ENCODE peak calls at places on chromosomes 1 and 21, in nine cellular contexts. One of them, this sample, is unnamed.

GRCh38 chr1:43804569-43804968 is 97.2 kb downstream of the ST3GAL3 start:
- DNase-seq in Ammon's horn: no peak
- DNase-seq in WTC11: no peak
- DNase-seq in astrocyte of the spinal cord: no peak
- DNase-seq in kidney: no peak
- DNase-seq in GM13976: no peak
- DNase-seq in foreskin melanocyte: no peak
- DNase-seq in iPS DF 6.9: no peak
- DNase-seq in progenitor cell of endocrine pancreas: no peak
- DNase-seq in this sample: no peak

GRCh38 chr1:103529746-103530145 is 4.2 kb downstream of the RNPC3 start:
- DNase-seq in WTC11: peak
- DNase-seq in progenitor cell of endocrine pancreas: no peak
- DNase-seq in Ammon's horn: no peak
- DNase-seq in foreskin melanocyte: no peak
- DNase-seq in iPS DF 6.9: no peak
- DNase-seq in astrocyte of the spinal cord: peak
- DNase-seq in GM13976: no peak
- DNase-seq in kidney: peak
- DNase-seq in this sample: no peak

GRCh38 chr1:198472123-198472522 is 68.4 kb downstream of the ATP6V1G3 start:
- DNase-seq in Ammon's horn: no peak
- DNase-seq in WTC11: peak
- DNase-seq in foreskin melanocyte: no peak
- DNase-seq in progenitor cell of endocrine pancreas: no peak
- DNase-seq in GM13976: no peak
- DNase-seq in iPS DF 6.9: no peak
- DNase-seq in kidney: no peak
- DNase-seq in astrocyte of the spinal cord: no peak
- DNase-seq in this sample: no peak

GRCh38 chr1:24767351-24767750 is 22.1 kb downstream of the CLIC4 start:
- DNase-seq in WTC11: no peak
- DNase-seq in GM13976: no peak
- DNase-seq in astrocyte of the spinal cord: no peak
- DNase-seq in foreskin melanocyte: no peak
- DNase-seq in iPS DF 6.9: no peak
- DNase-seq in Ammon's horn: no peak
- DNase-seq in kidney: no peak
- DNase-seq in progenitor cell of endocrine pancreas: no peak
- DNase-seq in this sample: no peak

GRCh38 chr1:38454236-38454635 is 405.3 kb downstream of the RRAGC start:
- DNase-seq in kidney: no peak
- DNase-seq in iPS DF 6.9: no peak
- DNase-seq in Ammon's horn: no peak
- DNase-seq in foreskin melanocyte: no peak
- DNase-seq in WTC11: peak
- DNase-seq in astrocyte of the spinal cord: no peak
- DNase-seq in progenitor cell of endocrine pancreas: no peak
- DNase-seq in GM13976: no peak
- DNase-seq in this sample: no peak

GRCh38 chr1:228940526-228940925 is 205.2 kb downstream of the RHOU start:
- DNase-seq in GM13976: no peak
- DNase-seq in astrocyte of the spinal cord: no peak
- DNase-seq in progenitor cell of endocrine pancreas: no peak
- DNase-seq in iPS DF 6.9: no peak
- DNase-seq in WTC11: no peak
- DNase-seq in kidney: no peak
- DNase-seq in Ammon's horn: no peak
- DNase-seq in foreskin melanocyte: no peak
- DNase-seq in this sample: no peak

GRCh38 chr1:156709743-156710489 is 4.5 kb upstream of the CRABP2 start:
- DNase-seq in Ammon's horn: peak
- DNase-seq in kidney: peak
- DNase-seq in GM13976: no peak
- DNase-seq in iPS DF 6.9: no peak
- DNase-seq in WTC11: no peak
- DNase-seq in foreskin melanocyte: no peak
- DNase-seq in astrocyte of the spinal cord: peak
- DNase-seq in progenitor cell of endocrine pancreas: no peak
- DNase-seq in this sample: no peak

GRCh38 chr1:108114026-108114599 is 86.0 kb downstream of the SLC25A24 start:
- DNase-seq in Ammon's horn: no peak
- DNase-seq in GM13976: no peak
- DNase-seq in progenitor cell of endocrine pancreas: no peak
- DNase-seq in kidney: no peak
- DNase-seq in iPS DF 6.9: no peak
- DNase-seq in WTC11: no peak
- DNase-seq in astrocyte of the spinal cord: no peak
- DNase-seq in foreskin melanocyte: no peak
- DNase-seq in this sample: no peak

GRCh38 chr1:246583448-246584185 is 17.4 kb downstream of the CNST start:
- DNase-seq in WTC11: no peak
- DNase-seq in iPS DF 6.9: no peak
- DNase-seq in progenitor cell of endocrine pancreas: no peak
- DNase-seq in astrocyte of the spinal cord: peak
- DNase-seq in GM13976: no peak
- DNase-seq in kidney: no peak
- DNase-seq in Ammon's horn: peak
- DNase-seq in foreskin melanocyte: no peak
- DNase-seq in this sample: no peak

GRCh38 chr1:47438321-47439150 is 692 bp downstream of the FOXD2 start:
- DNase-seq in GM13976: no peak
- DNase-seq in progenitor cell of endocrine pancreas: no peak
- DNase-seq in Ammon's horn: no peak
- DNase-seq in WTC11: no peak
- DNase-seq in iPS DF 6.9: no peak
- DNase-seq in astrocyte of the spinal cord: no peak
- DNase-seq in kidney: no peak
- DNase-seq in foreskin melanocyte: no peak
- DNase-seq in this sample: no peak

GRCh38 chr1:198492872-198493271 is 47.6 kb downstream of the ATP6V1G3 start:
- DNase-seq in astrocyte of the spinal cord: peak
- DNase-seq in GM13976: no peak
- DNase-seq in iPS DF 6.9: no peak
- DNase-seq in kidney: no peak
- DNase-seq in Ammon's horn: no peak
- DNase-seq in progenitor cell of endocrine pancreas: no peak
- DNase-seq in foreskin melanocyte: no peak
- DNase-seq in WTC11: no peak
- DNase-seq in this sample: no peak

GRCh38 chr1:153567621-153568366 is 2.1 kb upstream of the S100A2 start:
- DNase-seq in GM13976: no peak
- DNase-seq in kidney: peak
- DNase-seq in astrocyte of the spinal cord: peak
- DNase-seq in progenitor cell of endocrine pancreas: no peak
- DNase-seq in foreskin melanocyte: no peak
- DNase-seq in iPS DF 6.9: no peak
- DNase-seq in Ammon's horn: no peak
- DNase-seq in WTC11: no peak
- DNase-seq in this sample: no peak

GRCh38 chr1:33683913-33684312 is 180.0 kb upstream of the HMGB4 start:
- DNase-seq in progenitor cell of endocrine pancreas: no peak
- DNase-seq in GM13976: no peak
- DNase-seq in kidney: no peak
- DNase-seq in iPS DF 6.9: no peak
- DNase-seq in foreskin melanocyte: no peak
- DNase-seq in astrocyte of the spinal cord: peak
- DNase-seq in Ammon's horn: peak
- DNase-seq in WTC11: no peak
- DNase-seq in this sample: no peak

GRCh38 chr1:29415861-29416260 is 179.5 kb downstream of the PTPRU start:
- DNase-seq in GM13976: no peak
- DNase-seq in Ammon's horn: no peak
- DNase-seq in astrocyte of the spinal cord: no peak
- DNase-seq in WTC11: no peak
- DNase-seq in iPS DF 6.9: no peak
- DNase-seq in foreskin melanocyte: no peak
- DNase-seq in kidney: no peak
- DNase-seq in progenitor cell of endocrine pancreas: no peak
- DNase-seq in this sample: no peak

GRCh38 chr1:216665381-216665780 is 57.8 kb downstream of the ESRRG start:
- DNase-seq in WTC11: no peak
- DNase-seq in kidney: no peak
- DNase-seq in Ammon's horn: no peak
- DNase-seq in GM13976: no peak
- DNase-seq in progenitor cell of endocrine pancreas: no peak
- DNase-seq in iPS DF 6.9: no peak
- DNase-seq in foreskin melanocyte: no peak
- DNase-seq in astrocyte of the spinal cord: no peak
- DNase-seq in this sample: no peak

GRCh38 chr1:29124366-29125236 is 898 bp upstream of the TMEM200B start:
- DNase-seq in WTC11: peak
- DNase-seq in foreskin melanocyte: peak
- DNase-seq in progenitor cell of endocrine pancreas: peak
- DNase-seq in GM13976: peak
- DNase-seq in astrocyte of the spinal cord: peak
- DNase-seq in iPS DF 6.9: no peak
- DNase-seq in Ammon's horn: no peak
- DNase-seq in kidney: peak
- DNase-seq in this sample: no peak

GRCh38 chr1:107767156-107767582 is 197.8 kb downstream of the VAV3 start:
- DNase-seq in iPS DF 6.9: no peak
- DNase-seq in foreskin melanocyte: no peak
- DNase-seq in GM13976: no peak
- DNase-seq in Ammon's horn: no peak
- DNase-seq in kidney: no peak
- DNase-seq in WTC11: no peak
- DNase-seq in astrocyte of the spinal cord: no peak
- DNase-seq in progenitor cell of endocrine pancreas: no peak
- DNase-seq in this sample: no peak

GRCh38 chr1:26094677-26095383 is 16.8 kb upstream of the PDIK1L start:
- DNase-seq in Ammon's horn: peak
- DNase-seq in iPS DF 6.9: no peak
- DNase-seq in GM13976: no peak
- DNase-seq in WTC11: peak
- DNase-seq in progenitor cell of endocrine pancreas: no peak
- DNase-seq in astrocyte of the spinal cord: peak
- DNase-seq in foreskin melanocyte: peak
- DNase-seq in kidney: peak
- DNase-seq in this sample: no peak

GRCh38 chr1:200038987-200039848 is 11.7 kb downstream of the NR5A2 start:
- DNase-seq in iPS DF 6.9: no peak
- DNase-seq in foreskin melanocyte: no peak
- DNase-seq in WTC11: peak
- DNase-seq in astrocyte of the spinal cord: no peak
- DNase-seq in kidney: peak
- DNase-seq in Ammon's horn: no peak
- DNase-seq in progenitor cell of endocrine pancreas: no peak
- DNase-seq in GM13976: peak
- DNase-seq in this sample: no peak

GRCh38 chr1:21935393-21935804 is 1.7 kb downstream of the HSPG2 start:
- DNase-seq in astrocyte of the spinal cord: no peak
- DNase-seq in kidney: no peak
- DNase-seq in WTC11: no peak
- DNase-seq in progenitor cell of endocrine pancreas: no peak
- DNase-seq in foreskin melanocyte: peak
- DNase-seq in GM13976: no peak
- DNase-seq in iPS DF 6.9: no peak
- DNase-seq in Ammon's horn: no peak
- DNase-seq in this sample: no peak

GRCh38 chr1:201381130-201381529 is 3.6 kb upstream of the TNNT2 start:
- DNase-seq in GM13976: no peak
- DNase-seq in Ammon's horn: no peak
- DNase-seq in foreskin melanocyte: no peak
- DNase-seq in iPS DF 6.9: no peak
- DNase-seq in astrocyte of the spinal cord: no peak
- DNase-seq in kidney: no peak
- DNase-seq in progenitor cell of endocrine pancreas: no peak
- DNase-seq in WTC11: no peak
- DNase-seq in this sample: no peak

GRCh38 chr1:115869064-115869463 is 28.1 kb upstream of the NHLH2 start:
- DNase-seq in foreskin melanocyte: no peak
- DNase-seq in progenitor cell of endocrine pancreas: no peak
- DNase-seq in Ammon's horn: no peak
- DNase-seq in GM13976: no peak
- DNase-seq in kidney: no peak
- DNase-seq in astrocyte of the spinal cord: no peak
- DNase-seq in iPS DF 6.9: no peak
- DNase-seq in WTC11: no peak
- DNase-seq in this sample: no peak

GRCh38 chr1:79760521-79760920 is 754.0 kb upstream of the ADGRL4 start:
- DNase-seq in iPS DF 6.9: no peak
- DNase-seq in WTC11: no peak
- DNase-seq in kidney: no peak
- DNase-seq in GM13976: no peak
- DNase-seq in foreskin melanocyte: no peak
- DNase-seq in progenitor cell of endocrine pancreas: no peak
- DNase-seq in Ammon's horn: no peak
- DNase-seq in astrocyte of the spinal cord: no peak
- DNase-seq in this sample: no peak

GRCh38 chr1:18447509-18448220 is 33.1 kb upstream of the KLHDC7A start:
- DNase-seq in astrocyte of the spinal cord: no peak
- DNase-seq in foreskin melanocyte: no peak
- DNase-seq in Ammon's horn: no peak
- DNase-seq in progenitor cell of endocrine pancreas: no peak
- DNase-seq in WTC11: no peak
- DNase-seq in GM13976: no peak
- DNase-seq in kidney: no peak
- DNase-seq in iPS DF 6.9: no peak
- DNase-seq in this sample: no peak

GRCh38 chr21:45556645-45557601 is 14.7 kb upstream of the SLC19A1 start:
- DNase-seq in WTC11: no peak
- DNase-seq in GM13976: no peak
- DNase-seq in Ammon's horn: peak
- DNase-seq in iPS DF 6.9: no peak
- DNase-seq in progenitor cell of endocrine pancreas: no peak
- DNase-seq in astrocyte of the spinal cord: no peak
- DNase-seq in kidney: peak
- DNase-seq in foreskin melanocyte: no peak
- DNase-seq in this sample: no peak

GRCh38 chr1:61743432-61743705 is 1.1 kb downstream of the PATJ start:
- DNase-seq in GM13976: no peak
- DNase-seq in iPS DF 6.9: no peak
- DNase-seq in WTC11: no peak
- DNase-seq in foreskin melanocyte: no peak
- DNase-seq in progenitor cell of endocrine pancreas: no peak
- DNase-seq in kidney: no peak
- DNase-seq in Ammon's horn: no peak
- DNase-seq in astrocyte of the spinal cord: no peak
- DNase-seq in this sample: no peak

GRCh38 chr21:44845418-44846200 is 27.7 kb upstream of the SUMO3 start:
- DNase-seq in kidney: peak
- DNase-seq in foreskin melanocyte: peak
- DNase-seq in astrocyte of the spinal cord: peak
- DNase-seq in progenitor cell of endocrine pancreas: peak
- DNase-seq in iPS DF 6.9: peak
- DNase-seq in GM13976: peak
- DNase-seq in WTC11: peak
- DNase-seq in Ammon's horn: peak
- DNase-seq in this sample: peak

GRCh38 chr1:9598316-9598700 is 9.6 kb downstream of the TMEM201 start:
- DNase-seq in foreskin melanocyte: no peak
- DNase-seq in WTC11: no peak
- DNase-seq in astrocyte of the spinal cord: no peak
- DNase-seq in Ammon's horn: no peak
- DNase-seq in iPS DF 6.9: no peak
- DNase-seq in kidney: no peak
- DNase-seq in GM13976: no peak
- DNase-seq in progenitor cell of endocrine pancreas: no peak
- DNase-seq in this sample: no peak

GRCh38 chr1:32223683-32224082 is 1.5 kb downstream of the EIF3I start:
- DNase-seq in WTC11: no peak
- DNase-seq in Ammon's horn: no peak
- DNase-seq in iPS DF 6.9: no peak
- DNase-seq in kidney: no peak
- DNase-seq in astrocyte of the spinal cord: no peak
- DNase-seq in foreskin melanocyte: no peak
- DNase-seq in GM13976: no peak
- DNase-seq in progenitor cell of endocrine pancreas: no peak
- DNase-seq in this sample: no peak

GRCh38 chr1:229164836-229165285 is 106.0 kb upstream of the RAB4A start:
- DNase-seq in GM13976: no peak
- DNase-seq in kidney: no peak
- DNase-seq in Ammon's horn: no peak
- DNase-seq in progenitor cell of endocrine pancreas: no peak
- DNase-seq in foreskin melanocyte: no peak
- DNase-seq in WTC11: no peak
- DNase-seq in iPS DF 6.9: no peak
- DNase-seq in astrocyte of the spinal cord: no peak
- DNase-seq in this sample: no peak

GRCh38 chr1:2391034-2391384 is 345 bp downstream of the MORN1 start:
- DNase-seq in WTC11: peak
- DNase-seq in Ammon's horn: no peak
- DNase-seq in GM13976: no peak
- DNase-seq in astrocyte of the spinal cord: peak
- DNase-seq in progenitor cell of endocrine pancreas: no peak
- DNase-seq in foreskin melanocyte: no peak
- DNase-seq in kidney: peak
- DNase-seq in iPS DF 6.9: no peak
- DNase-seq in this sample: peak